ENCODE peak calls at places on chromosomes 4 and X, in nine cellular contexts. N is sigmoid colon, O is spleen, B is tibial nerve, U is transverse colon, T is IMR-90, A is body of pancreas, P is adrenal gland, X is H1. L is an unnamed sample.

GRCh38 chr4:7394681-7395451 is 39.9 kb downstream of the PSAPL1 start:
- DNase-seq in N (no peak), O (peak; percentile 67), B (no peak), U (no peak), T (no peak), A (peak; percentile 8), P (no peak), X (no peak), L (no peak)

GRCh38 chr4:176393306-176394013 is 73.7 kb downstream of the SPCS3 start:
- DNase-seq in N (no peak), O (no peak), B (no peak), U (no peak), T (peak; percentile 58), A (no peak), P (no peak), X (no peak), L (no peak)

GRCh38 chr4:168993724-168994510 is 16.1 kb downstream of the CBR4 start:
- DNase-seq in N (no peak), O (no peak), B (no peak), U (no peak), T (no peak), A (no peak), P (no peak), X (no peak), L (no peak)

GRCh38 chrX:39477438-39478120 is 620.2 kb downstream of the BCOR start:
- DNase-seq in N (no peak), O (no peak), B (no peak), U (peak; percentile 35), T (no peak), A (peak; percentile 53), P (no peak), X (peak; percentile 2), L (peak; percentile 31)

GRCh38 chr4:25454491-25454890 is 77.4 kb downstream of the ANAPC4 start:
- DNase-seq in N (no peak), O (no peak), B (no peak), U (no peak), T (no peak), A (no peak), P (no peak), X (no peak), L (no peak)

GRCh38 chrX:37860731-37861130 is 13.4 kb upstream of the DYNLT3 start:
- DNase-seq in N (no peak), O (no peak), B (no peak), U (no peak), T (no peak), A (no peak), P (no peak), X (no peak), L (no peak)

GRCh38 chr4:89539797-89540711 is 232.5 kb upstream of the GPRIN3 start:
- DNase-seq in N (no peak), O (no peak), B (no peak), U (no peak), T (peak; percentile 21), A (no peak), P (no peak), X (no peak), L (no peak)

GRCh38 chr4:845836-846251 is 19.9 kb upstream of the CPLX1 start:
- DNase-seq in N (no peak), O (peak; percentile 43), B (no peak), U (no peak), T (peak; percentile 30), A (no peak), P (no peak), X (no peak), L (no peak)

GRCh38 chrX:130013661-130014060 is 31.2 kb downstream of the BCORL1 start:
- DNase-seq in N (no peak), O (peak; percentile 66), B (no peak), U (no peak), T (no peak), A (no peak), P (no peak), X (no peak), L (no peak)

GRCh38 chr4:125388653-125389052 is 73.9 kb downstream of the FAT4 start:
- DNase-seq in N (no peak), O (no peak), B (no peak), U (no peak), T (peak; percentile 70), A (no peak), P (no peak), X (no peak), L (no peak)

GRCh38 chr4:127771535-127772275 is 10.4 kb upstream of the HSPA4L start:
- DNase-seq in N (no peak), O (no peak), B (no peak), U (no peak), T (no peak), A (no peak), P (no peak), X (no peak), L (no peak)

GRCh38 chrX:70201732-70202131 is 24.4 kb downstream of the DGAT2L6 start:
- DNase-seq in N (no peak), O (no peak), B (no peak), U (no peak), T (no peak), A (no peak), P (no peak), X (no peak), L (no peak)

GRCh38 chr4:164508126-164508525 is 245.8 kb upstream of the SMIM31 start:
- DNase-seq in N (no peak), O (no peak), B (no peak), U (no peak), T (no peak), A (no peak), P (no peak), X (no peak), L (no peak)

GRCh38 chr4:169184236-169184635 is 86.5 kb downstream of the SH3RF1 start:
- DNase-seq in N (no peak), O (no peak), B (no peak), U (no peak), T (peak; percentile 46), A (no peak), P (no peak), X (no peak), L (no peak)

GRCh38 chr4:39542633-39543393 is 15.6 kb upstream of the UGDH start:
- DNase-seq in N (no peak), O (no peak), B (no peak), U (no peak), T (no peak), A (no peak), P (no peak), X (no peak), L (no peak)

GRCh38 chr4:98929341-98930267 is 671 bp upstream of the EIF4E start:
- DNase-seq in N (peak; percentile 84), O (peak; percentile 90), B (peak; percentile 51), U (peak; percentile 75), T (peak; percentile 98), A (peak; percentile 73), P (peak; percentile 88), X (no peak), L (peak; percentile 56)

GRCh38 chrX:101417190-101417589 is 9.2 kb downstream of the HNRNPH2 start:
- DNase-seq in N (no peak), O (no peak), B (no peak), U (no peak), T (no peak), A (no peak), P (no peak), X (no peak), L (no peak)
- H3K4me1 ChIP-seq in N (no peaks in the 10 kb centered on the region), O (peaks cover 7% of the 10 kb centered on the region), B (no peaks in the 10 kb centered on the region), U (peaks cover 24% of the 10 kb centered on the region), T (peaks cover 4% of the 10 kb centered on the region), A (peaks cover 25% of the 10 kb centered on the region), P (no peaks in the 10 kb centered on the region), X (no peaks in the 10 kb centered on the region), L (no peaks in the 10 kb centered on the region)

GRCh38 chr4:118904935-118905334 is 16.3 kb downstream of the SYNPO2 start:
- DNase-seq in N (no peak), O (no peak), B (no peak), U (no peak), T (peak; percentile 17), A (no peak), P (no peak), X (no peak), L (no peak)

GRCh38 chr4:118911162-118911791 is 22.6 kb downstream of the SYNPO2 start:
- DNase-seq in N (no peak), O (no peak), B (no peak), U (no peak), T (peak; percentile 78), A (no peak), P (no peak), X (no peak), L (no peak)

GRCh38 chr4:118905546-118905945 is 16.9 kb downstream of the SYNPO2 start:
- DNase-seq in N (no peak), O (no peak), B (no peak), U (no peak), T (peak; percentile 57), A (no peak), P (peak; percentile 13), X (no peak), L (no peak)

GRCh38 chr4:118910221-118910620 is 21.6 kb downstream of the SYNPO2 start:
- DNase-seq in N (no peak), O (no peak), B (no peak), U (no peak), T (peak; percentile 16), A (no peak), P (no peak), X (no peak), L (no peak)

DNA sequence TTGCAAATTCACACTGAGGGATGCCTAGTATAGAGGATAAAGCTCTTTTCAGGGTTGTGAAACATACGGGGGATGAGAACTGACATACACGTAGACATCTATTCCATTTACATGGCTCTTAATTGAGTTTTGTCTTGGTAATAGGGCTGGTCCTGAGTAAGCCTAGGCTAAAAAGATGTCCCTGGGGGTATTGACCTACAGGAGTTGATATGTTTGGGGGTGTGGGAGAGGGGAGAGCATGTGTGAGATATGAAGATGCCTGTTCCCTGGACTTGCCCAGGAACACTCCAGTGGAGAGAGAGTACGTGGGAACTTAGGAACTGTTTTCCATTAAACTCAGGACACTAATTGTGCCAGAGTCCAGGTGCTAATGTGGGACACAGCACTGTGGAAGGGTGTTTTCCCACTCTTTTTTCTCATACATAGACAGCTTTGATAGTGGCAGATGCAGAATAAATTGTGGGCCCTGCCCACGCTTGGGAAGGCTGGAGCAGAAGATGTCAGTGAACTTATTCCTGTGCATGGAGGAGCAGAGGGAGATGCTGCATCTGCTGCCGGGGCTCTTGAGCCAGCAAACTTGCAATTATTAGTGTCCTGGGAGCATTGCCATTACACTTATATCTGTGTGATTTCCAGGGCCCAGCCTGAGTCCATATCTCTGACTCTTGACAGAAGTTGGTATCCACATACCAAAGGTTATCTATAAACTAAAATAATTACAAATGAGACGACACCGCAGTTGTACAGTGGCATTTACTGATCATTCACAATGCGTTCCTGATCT is 20.7 kb downstream of the SYNPO2 start:
- DNase-seq in N (no peak), O (no peak), B (no peak), U (no peak), T (no peak), A (no peak), P (no peak), X (no peak), L (no peak)
- TF ChIP-seq POLR2A in N (no peak), O (no peak), B (no peak), U (no peak), T (no peak), A (no peak), P (no peak), X (no peak), L (no peak)

GRCh38 chr4:2837904-2838496 is 5.6 kb upstream of the ADD1 start:
- DNase-seq in N (peak; percentile 76), O (peak; percentile 94), B (peak; percentile 32), U (peak; percentile 53), T (peak; percentile 39), A (no peak), P (no peak), X (no peak), L (no peak)
- H3K4me1 ChIP-seq in N (no peaks in the 10 kb centered on the region), O (peaks cover 61% of the 10 kb centered on the region), B (no peaks in the 10 kb centered on the region), U (peaks cover 45% of the 10 kb centered on the region), T (peaks cover 9% of the 10 kb centered on the region), A (peaks cover 10% of the 10 kb centered on the region), P (peaks cover 8% of the 10 kb centered on the region), X (peaks cover 2% of the 10 kb centered on the region), L (peaks cover 9% of the 10 kb centered on the region)

GRCh38 chr4:69717778-69718177 is 42.6 kb downstream of the SULT1B1 start:
- DNase-seq in N (no peak), O (no peak), B (no peak), U (no peak), T (no peak), A (no peak), P (no peak), X (no peak), L (no peak)
- TF ChIP-seq POLR2A in N (no peak), O (no peak), B (no peak), U (no peak), T (no peak), A (no peak), P (no peak), X (no peak), L (no peak)

L was measured in right lobe of liver.